ENCODE peak calls at places on chromosome 16, in five cellular contexts. H is breast epithelium, B is HL-60, P is amniotic stem cell, U is RWPE1. C is an unnamed sample.
A peak's percentile ranks its signal among the peaks of the same experiment; 100 is the strongest.

GRCh38 chr16:67437513-67437912 is 6.6 kb downstream of the HSD11B2 start:
- DNase-seq in H (no peak), B (no peak), P (no peak), U (no peak), C (no peak)

GRCh38 chr16:54175552-54176375 is 110.8 kb downstream of the IRX3 start:
- DNase-seq in H (peak; percentile 27), B (no peak), P (no peak), U (no peak), C (no peak)

GRCh38 chr16:56647641-56648431 is 3.9 kb upstream of the MT1B start:
- DNase-seq in H (no peak), B (no peak), P (no peak), U (no peak), C (no peak)

GRCh38 chr16:85718682-85719081 is 29.9 kb upstream of the GINS2 start:
- DNase-seq in H (no peak), B (no peak), P (no peak), U (no peak), C (no peak)

GRCh38 chr16:48687421-48688038 is 77.5 kb upstream of the N4BP1 start:
- DNase-seq in H (peak; percentile 18), B (peak; percentile 17), P (peak; percentile 50), U (peak; percentile 82), C (peak; percentile 90)

GRCh38 chr16:88999457-89000206 is 22.6 kb upstream of the CBFA2T3 start:
- DNase-seq in H (no peak), B (no peak), P (no peak), U (no peak), C (no peak)

GRCh38 chr16:84292032-84292431 is 2.6 kb upstream of the WFDC1 start:
- DNase-seq in H (no peak), B (no peak), P (no peak), U (no peak), C (no peak)

GRCh38 chr16:57667526-57668258 is 414 bp upstream of the ADGRG3 start:
- DNase-seq in H (no peak), B (peak; percentile 88), P (no peak), U (no peak), C (no peak)

GRCh38 chr16:10205688-10206087 is 23.5 kb upstream of the GRIN2A start:
- DNase-seq in H (no peak), B (no peak), P (no peak), U (no peak), C (no peak)

GRCh38 chr16:83458612-83459011 is 349.2 kb upstream of the HSBP1 start:
- DNase-seq in H (no peak), B (no peak), P (peak; percentile 10), U (no peak), C (no peak)

GRCh38 chr16:65285128-65286120 is 163.6 kb upstream of the CDH11 start:
- DNase-seq in H (no peak), B (no peak), P (no peak), U (no peak), C (no peak)

GRCh38 chr16:19418200-19418599 is 517 bp downstream of the TMC5 start:
- DNase-seq in H (no peak), B (no peak), P (no peak), U (no peak), C (no peak)

GRCh38 chr16:12065866-12066545 is 89.5 kb downstream of the SNX29 start:
- DNase-seq in H (no peak), B (no peak), P (no peak), U (no peak), C (no peak)

GRCh38 chr16:77273815-77274214 is 74.6 kb downstream of the SYCE1L start:
- DNase-seq in H (no peak), B (peak; percentile 3), P (no peak), U (no peak), C (no peak)

GRCh38 chr16:10338426-10338825 is 47.4 kb upstream of the ATF7IP2 start:
- DNase-seq in H (no peak), B (no peak), P (no peak), U (no peak), C (no peak)

GRCh38 chr16:80966617-80967016 is 40.1 kb downstream of the CMC2 start:
- DNase-seq in H (no peak), B (no peak), P (no peak), U (peak; percentile 17), C (no peak)

GRCh38 chr16:88759245-88759975 is 25.6 kb downstream of the PIEZO1 start:
- DNase-seq in H (no peak), B (no peak), P (no peak), U (no peak), C (no peak)

GRCh38 chr16:58656872-58657271 is 27.2 kb upstream of the CNOT1 start:
- DNase-seq in H (no peak), B (no peak), P (no peak), U (no peak), C (no peak)

GRCh38 chr16:10180771-10181163 is 1.5 kb downstream of the GRIN2A start:
- DNase-seq in H (no peak), B (no peak), P (no peak), U (no peak), C (no peak)

GRCh38 chr16:47110939-47111338 is 32.8 kb downstream of the NETO2 start:
- DNase-seq in H (no peak), B (no peak), P (no peak), U (no peak), C (no peak)

GRCh38 chr16:6728381-6728780 is 604.3 kb upstream of the RBFOX1 start:
- DNase-seq in H (no peak), B (no peak), P (no peak), U (no peak), C (peak; percentile 10)